ENCODE peak calls at places on chromosome 20, in eight cellular contexts. D is endothelial cell of umbilical vein, S is fibroblast of lung, H is mammary epithelial cell, I is HCT116, Q is H1, K is Karpas-422, F is PC-3. R is an unnamed sample.

GRCh38 chr20:58783515-58783914 is 67.2 kb downstream of the GNAS-AS1 start:
- DNase-seq in D (no peak), S (no peak), H (no peak), I (no peak), Q (no peak), K (no peak), F (no peak), R (no peak)

GRCh38 chr20:35034150-35034549 is 58.5 kb downstream of the TRPC4AP start:
- DNase-seq in D (no peak), S (no peak), H (no peak), I (no peak), Q (peak; percentile 10), K (no peak), F (no peak), R (no peak)

GRCh38 chr20:25014816-25015215 is 22.3 kb upstream of the APMAP start:
- DNase-seq in D (no peak), S (no peak), H (no peak), I (no peak), Q (no peak), K (no peak), F (no peak), R (no peak)

GRCh38 chr20:41587523-41587922 is 30.7 kb downstream of the CHD6 start:
- DNase-seq in D (no peak), S (no peak), H (no peak), I (no peak), Q (no peak), K (no peak), F (no peak), R (no peak)

GRCh38 chr20:40471261-40471629 is 217.8 kb downstream of the MAFB start:
- DNase-seq in D (no peak), S (no peak), H (no peak), I (no peak), Q (peak; percentile 51), K (no peak), F (no peak), R (peak; percentile 29)

GRCh38 chr20:35954907-35955251 is 577 bp upstream of the SCAND1 start:
- DNase-seq in D (no peak), S (peak; percentile 66), H (no peak), I (no peak), Q (no peak), K (peak; percentile 57), F (peak; percentile 30), R (no peak)

GRCh38 chr20:11549172-11550117 is 368.2 kb upstream of the BTBD3 start:
- DNase-seq in D (peak; percentile 4), S (no peak), H (no peak), I (no peak), Q (no peak), K (no peak), F (no peak), R (no peak)

GRCh38 chr20:24958506-24959385 is 9.7 kb downstream of the CST7 start:
- DNase-seq in D (no peak), S (no peak), H (no peak), I (no peak), Q (no peak), K (no peak), F (no peak), R (peak; percentile 14)

GRCh38 chr20:44541957-44542356 is 20.1 kb upstream of the SERINC3 start:
- DNase-seq in D (no peak), S (no peak), H (no peak), I (no peak), Q (no peak), K (no peak), F (no peak), R (peak; percentile 2)

GRCh38 chr20:57266251-57267157 is at the start of gene BMP7:
- DNase-seq in D (no peak), S (no peak), H (peak; percentile 33), I (no peak), Q (peak; percentile 87), K (no peak), F (no peak), R (peak; percentile 24)

GRCh38 chr20:23112595-23112994 is 26.5 kb upstream of the CD93 start:
- DNase-seq in D (no peak), S (no peak), H (no peak), I (no peak), Q (no peak), K (no peak), F (no peak), R (no peak)
- H3K4me1 ChIP-seq in D (no peaks in the 10 kb centered on the region), S (peaks cover 5% of the 10 kb centered on the region), H (peaks cover 5% of the 10 kb centered on the region), I (peaks cover 7% of the 10 kb centered on the region), Q (no peaks in the 10 kb centered on the region), K (peaks cover 9% of the 10 kb centered on the region), F (no peaks in the 10 kb centered on the region), R (no peaks in the 10 kb centered on the region)

GRCh38 chr20:1003920-1004697 is 2.0 kb upstream of the RSPO4 start:
- DNase-seq in D (no peak), S (no peak), H (no peak), I (no peak), Q (no peak), K (no peak), F (no peak), R (no peak)

GRCh38 chr20:1002682-1003561 is 811 bp upstream of the RSPO4 start:
- DNase-seq in D (no peak), S (no peak), H (no peak), I (no peak), Q (no peak), K (no peak), F (no peak), R (no peak)

GRCh38 chr20:1001116-1001515 is 995 bp downstream of the RSPO4 start:
- DNase-seq in D (no peak), S (no peak), H (no peak), I (no peak), Q (no peak), K (no peak), F (no peak), R (no peak)

GRCh38 chr20:1005452-1006027 is 3.4 kb upstream of the RSPO4 start:
- DNase-seq in D (peak; percentile 21), S (peak; percentile 2), H (peak; percentile 59), I (peak; percentile 63), Q (peak; percentile 57), K (peak; percentile 81), F (peak; percentile 65), R (peak; percentile 47)

DNA sequence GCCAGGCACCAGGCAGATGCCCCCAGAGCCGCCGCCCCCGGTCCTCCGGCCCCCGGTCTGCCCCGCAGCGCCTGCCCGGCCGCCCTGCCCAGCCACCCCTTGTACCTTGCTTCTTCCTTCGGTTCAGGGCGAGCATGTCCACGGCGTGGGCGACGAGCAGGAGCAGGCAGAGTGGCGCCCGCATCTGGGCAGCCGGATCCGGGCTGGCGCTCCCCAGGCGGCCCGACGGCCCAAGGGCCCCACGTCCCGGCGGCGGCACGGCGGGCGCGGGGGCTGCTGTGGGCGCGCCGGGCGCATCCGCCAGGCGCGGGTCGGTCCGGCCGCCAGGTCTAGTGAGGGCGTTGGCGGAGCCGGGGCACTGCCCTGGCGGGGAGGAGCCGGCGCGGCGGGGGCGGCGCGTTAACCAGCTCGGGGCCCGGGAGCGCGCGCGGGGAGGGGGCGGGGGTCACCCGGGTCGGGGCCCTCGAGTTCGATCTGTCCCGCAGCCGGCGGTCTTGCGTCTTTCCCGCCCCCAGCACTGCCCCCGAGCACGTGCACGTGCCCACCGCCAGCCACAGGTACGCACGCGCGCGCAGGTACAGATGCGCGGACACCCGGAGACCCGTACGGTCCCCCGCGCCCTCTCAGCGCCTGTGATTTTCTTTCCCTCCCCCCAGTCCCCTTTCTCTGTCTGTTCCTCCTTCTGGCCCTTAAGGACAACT is at the start of gene RSPO4:
- DNase-seq in D (no peak), S (no peak), H (no peak), I (no peak), Q (peak; percentile 66), K (no peak), F (no peak), R (no peak)
- H3K27me3 ChIP-seq in D (peaks cover 21% of the 10 kb centered on the region), S (peaks cover 19% of the 10 kb centered on the region), H (peaks cover 17% of the 10 kb centered on the region), I (peaks cover 2% of the 10 kb centered on the region), Q (peaks cover 4% of the 10 kb centered on the region), K (no peaks in the 10 kb centered on the region), F (peaks cover 26% of the 10 kb centered on the region), R (peaks cover 23% of the 10 kb centered on the region)

DNA sequence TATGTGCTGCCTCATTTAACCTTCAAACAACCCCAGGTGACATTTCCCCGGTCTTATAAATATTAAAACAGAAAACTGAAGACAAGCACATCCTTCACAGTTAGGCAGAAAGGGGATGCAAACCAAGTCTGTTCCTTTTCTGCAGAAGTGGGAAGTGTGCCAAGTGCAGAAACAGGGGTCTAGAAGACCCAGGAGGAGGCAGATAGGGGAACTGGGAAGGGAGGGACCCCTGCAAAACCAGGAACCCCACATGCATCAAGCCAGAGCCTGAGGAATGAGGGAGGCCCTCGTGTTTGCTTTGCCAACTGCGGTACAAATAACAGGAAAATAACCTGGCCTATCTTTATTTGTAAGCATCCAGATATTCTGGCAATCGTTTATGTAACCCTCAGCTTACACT is 17.0 kb upstream of the CST3 start:
- DNase-seq in D (no peak), S (no peak), H (no peak), I (no peak), Q (peak; percentile 20), K (no peak), F (no peak), R (no peak)
- H3K9ac ChIP-seq in D (no peak overlapping the region), S (no peak overlapping the region), H (no peak overlapping the region), I (no peak overlapping the region), Q (no peak overlapping the region), K (no peak overlapping the region), F (no peak overlapping the region), R (no peak overlapping the region)

GRCh38 chr20:62820962-62821725 is 4.3 kb downstream of the COL9A3 start:
- DNase-seq in D (no peak), S (no peak), H (no peak), I (no peak), Q (no peak), K (no peak), F (no peak), R (no peak)

GRCh38 chr20:62819494-62820174 is 2.8 kb downstream of the COL9A3 start:
- DNase-seq in D (peak; percentile 48), S (peak; percentile 69), H (no peak), I (no peak), Q (no peak), K (no peak), F (peak; percentile 62), R (no peak)

GRCh38 chr20:62818592-62819493 is 2.0 kb downstream of the COL9A3 start:
- DNase-seq in D (peak; percentile 58), S (peak; percentile 70), H (peak; percentile 52), I (no peak), Q (no peak), K (no peak), F (no peak), R (peak; percentile 60)

GRCh38 chr20:62821726-62822210 is 4.9 kb downstream of the COL9A3 start:
- DNase-seq in D (no peak), S (no peak), H (no peak), I (no peak), Q (no peak), K (no peak), F (no peak), R (no peak)

DNA sequence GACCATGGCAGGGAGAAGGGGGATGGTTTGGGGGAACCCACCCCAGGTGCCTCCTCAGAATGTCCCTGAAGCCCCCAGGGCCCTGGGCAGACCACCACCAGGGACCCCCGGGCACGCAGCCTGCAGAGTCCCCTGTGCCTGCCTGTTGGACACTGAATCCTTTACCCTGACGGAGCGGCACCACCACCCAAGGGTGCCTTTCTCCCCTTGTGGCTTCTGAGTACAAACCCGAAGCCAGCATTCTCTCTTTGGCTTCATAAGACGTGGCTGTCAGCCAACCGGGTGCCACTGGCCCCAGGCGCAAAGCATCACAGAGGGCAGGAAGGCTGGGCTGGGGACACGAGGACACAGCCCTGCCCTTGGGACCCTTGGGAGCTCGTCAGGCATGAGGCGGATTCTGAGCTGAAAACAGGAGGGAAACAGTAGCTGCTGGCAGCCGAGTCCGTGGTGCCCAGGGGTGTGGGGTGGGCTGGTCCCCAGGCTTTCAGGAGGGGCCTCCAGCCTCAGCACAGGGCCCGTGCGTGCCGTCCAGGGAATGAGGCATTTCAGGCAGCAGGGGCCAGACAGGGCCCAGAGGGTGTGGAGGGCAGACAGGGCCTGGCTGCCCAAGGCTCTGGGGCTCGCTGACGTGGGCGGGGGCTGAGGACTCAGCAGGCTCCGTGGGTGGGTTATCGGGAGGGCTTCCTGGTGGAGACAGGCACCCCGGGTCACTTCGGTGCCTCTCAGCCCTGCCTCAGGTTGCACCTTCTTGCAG is 3.5 kb downstream of the COL9A3 start:
- DNase-seq in D (no peak), S (no peak), H (no peak), I (no peak), Q (no peak), K (no peak), F (no peak), R (no peak)
- H3K4me1 ChIP-seq in D (peaks cover 18% of the 10 kb centered on the region), S (peaks cover 16% of the 10 kb centered on the region), H (peaks cover 36% of the 10 kb centered on the region), I (peaks cover 81% of the 10 kb centered on the region), Q (no peaks in the 10 kb centered on the region), K (peaks cover 27% of the 10 kb centered on the region), F (peaks cover 34% of the 10 kb centered on the region), R (peaks cover 18% of the 10 kb centered on the region)